ENCODE peak calls at places on chromosomes 11 and 22, in five cellular contexts. One of them, this sample, is unnamed.

GRCh38 chr11:45622283-45622682 is 43.1 kb downstream of the CHST1 start:
- DNase-seq in T follicular helper cell: no peak
- DNase-seq in naive thymus-derived CD4-positive, alpha-beta T cell: no peak
- DNase-seq in GM18507: no peak
- DNase-seq in fibroblast of mammary gland: no peak
- DNase-seq in this sample: no peak

GRCh38 chr11:93528757-93529639 is 14.2 kb downstream of the SMCO4 start:
- DNase-seq in T follicular helper cell: no peak
- DNase-seq in naive thymus-derived CD4-positive, alpha-beta T cell: no peak
- DNase-seq in GM18507: no peak
- DNase-seq in fibroblast of mammary gland: no peak
- DNase-seq in this sample: no peak

GRCh38 chr11:68470304-68470811 is 9.8 kb downstream of the PPP6R3 start:
- DNase-seq in T follicular helper cell: no peak
- DNase-seq in naive thymus-derived CD4-positive, alpha-beta T cell: no peak
- DNase-seq in GM18507: no peak
- DNase-seq in fibroblast of mammary gland: no peak
- DNase-seq in this sample: no peak

GRCh38 chr11:130947889-130948288 is 31.6 kb upstream of the SNX19 start:
- DNase-seq in T follicular helper cell: no peak
- DNase-seq in naive thymus-derived CD4-positive, alpha-beta T cell: no peak
- DNase-seq in GM18507: no peak
- DNase-seq in fibroblast of mammary gland: peak
- DNase-seq in this sample: no peak

GRCh38 chr11:116500002-116500832 is 272.6 kb downstream of the BUD13 start:
- DNase-seq in T follicular helper cell: no peak
- DNase-seq in naive thymus-derived CD4-positive, alpha-beta T cell: no peak
- DNase-seq in GM18507: no peak
- DNase-seq in fibroblast of mammary gland: no peak
- DNase-seq in this sample: no peak

GRCh38 chr11:134207538-134208239 is 16.1 kb downstream of the NCAPD3 start:
- DNase-seq in T follicular helper cell: peak
- DNase-seq in naive thymus-derived CD4-positive, alpha-beta T cell: peak
- DNase-seq in GM18507: no peak
- DNase-seq in fibroblast of mammary gland: peak
- DNase-seq in this sample: peak

GRCh38 chr11:133821776-133822175 is 23.5 kb downstream of the SPATA19 start:
- DNase-seq in T follicular helper cell: no peak
- DNase-seq in naive thymus-derived CD4-positive, alpha-beta T cell: no peak
- DNase-seq in GM18507: peak
- DNase-seq in fibroblast of mammary gland: peak
- DNase-seq in this sample: no peak

GRCh38 chr22:38570841-38571364 is 920 bp upstream of the DMC1 start:
- DNase-seq in T follicular helper cell: peak
- DNase-seq in naive thymus-derived CD4-positive, alpha-beta T cell: peak
- DNase-seq in GM18507: no peak
- DNase-seq in fibroblast of mammary gland: peak
- DNase-seq in this sample: peak

GRCh38 chr22:30183861-30184278 is 62.7 kb downstream of the LIF start:
- DNase-seq in T follicular helper cell: no peak
- DNase-seq in naive thymus-derived CD4-positive, alpha-beta T cell: no peak
- DNase-seq in GM18507: no peak
- DNase-seq in fibroblast of mammary gland: no peak
- DNase-seq in this sample: no peak

GRCh38 chr11:118790357-118791014 is 478 bp downstream of the DDX6 start:
- DNase-seq in T follicular helper cell: peak
- DNase-seq in naive thymus-derived CD4-positive, alpha-beta T cell: peak
- DNase-seq in GM18507: no peak
- DNase-seq in fibroblast of mammary gland: peak
- DNase-seq in this sample: peak

GRCh38 chr11:28481673-28482480 is 373.7 kb downstream of the METTL15 start:
- DNase-seq in T follicular helper cell: no peak
- DNase-seq in naive thymus-derived CD4-positive, alpha-beta T cell: no peak
- DNase-seq in GM18507: no peak
- DNase-seq in fibroblast of mammary gland: no peak
- DNase-seq in this sample: no peak

GRCh38 chr11:44072757-44073658 is 6.9 kb downstream of the ACCS start:
- DNase-seq in T follicular helper cell: no peak
- DNase-seq in naive thymus-derived CD4-positive, alpha-beta T cell: no peak
- DNase-seq in GM18507: no peak
- DNase-seq in fibroblast of mammary gland: no peak
- DNase-seq in this sample: no peak

GRCh38 chr11:46363031-46363407 is 15.8 kb downstream of the DGKZ start:
- DNase-seq in T follicular helper cell: no peak
- DNase-seq in naive thymus-derived CD4-positive, alpha-beta T cell: no peak
- DNase-seq in GM18507: no peak
- DNase-seq in fibroblast of mammary gland: peak
- DNase-seq in this sample: no peak

This sample was measured in effector CD4-positive, alpha-beta T cell.